ENCODE peak calls at places on chromosome 17, in eight cellular contexts. H, U, F, K, G, R, Z and J are unnamed samples.
A peak's percentile ranks its signal among the peaks of the same experiment; 100 is the strongest.

GRCh38 chr17:50186661-50187402 is 14.6 kb downstream of the COL1A1 start:
- DNase-seq in H (no peak), R (no peak), G (no peak), F (no peak), K (no peak), Z (no peak), U (no peak), J (no peak)

GRCh38 chr17:73533127-73533526 is 111.1 kb downstream of the SDK2 start:
- DNase-seq in U (no peak), G (no peak), K (peak; percentile 86), F (peak; percentile 57), R (no peak), H (no peak), Z (no peak), J (no peak)

GRCh38 chr17:74646231-74646630 is 22.7 kb upstream of the CD300E start:
- DNase-seq in R (no peak), Z (no peak), F (no peak), G (peak; percentile 19), U (no peak), K (no peak), H (no peak), J (no peak)

GRCh38 chr17:79075433-79075805 is 795 bp downstream of the ENGASE start:
- DNase-seq in U (no peak), H (no peak), F (no peak), G (no peak), K (no peak), Z (no peak), R (no peak), J (peak; percentile 24)

GRCh38 chr17:2271985-2272702 is 31.4 kb downstream of the SMG6 start:
- DNase-seq in G (no peak), R (no peak), H (no peak), F (no peak), Z (no peak), U (no peak), K (no peak), J (no peak)

GRCh38 chr17:30717290-30718098 is 107.0 kb downstream of the CRLF3 start:
- DNase-seq in K (no peak), U (no peak), Z (no peak), G (no peak), R (peak; percentile 9), H (no peak), F (no peak), J (no peak)

GRCh38 chr17:77491921-77492445 is 351.2 kb downstream of the SEC14L1 start:
- DNase-seq in H (peak; percentile 30), K (no peak), U (no peak), F (peak; percentile 44), R (peak; percentile 43), Z (no peak), G (no peak), J (no peak)

GRCh38 chr17:75093543-75094158 is 5.9 kb downstream of the SLC16A5 start:
- DNase-seq in F (no peak), K (no peak), R (peak; percentile 59), H (no peak), G (no peak), U (peak; percentile 70), Z (no peak), J (no peak)

GRCh38 chr17:58310511-58311428 is 17.8 kb downstream of the TSPOAP1 start:
- DNase-seq in U (peak; percentile 11), R (no peak), G (no peak), H (no peak), Z (peak; percentile 9), K (no peak), F (no peak), J (no peak)

GRCh38 chr17:47789611-47790520 is 31.7 kb downstream of the OSBPL7 start:
- DNase-seq in G (peak; percentile 50), H (peak; percentile 44), F (peak; percentile 72), R (peak; percentile 58), K (peak; percentile 56), U (no peak), Z (no peak), J (peak; percentile 49)

GRCh38 chr17:17551361-17551760 is 40.1 kb downstream of the PEMT start:
- DNase-seq in G (no peak), U (no peak), Z (no peak), F (peak; percentile 54), R (no peak), K (peak; percentile 72), H (no peak), J (no peak)

GRCh38 chr17:7684856-7685532 is 2.3 kb downstream of the TP53 start:
- DNase-seq in Z (no peak), R (no peak), F (no peak), H (no peak), K (no peak), G (no peak), U (no peak), J (peak; percentile 32)

GRCh38 chr17:28574536-28574935 is 2.2 kb downstream of the ALDOC start:
- DNase-seq in R (no peak), U (no peak), G (no peak), F (no peak), H (no peak), K (peak; percentile 20), Z (no peak), J (no peak)

GRCh38 chr17:5608696-5609095 is 24.4 kb upstream of the NLRP1 start:
- DNase-seq in H (no peak), U (no peak), G (no peak), R (no peak), F (no peak), Z (no peak), K (no peak), J (no peak)

GRCh38 chr17:76920364-76921139 is 52.3 kb downstream of the MGAT5B start:
- DNase-seq in K (no peak), F (no peak), R (no peak), Z (no peak), H (no peak), G (no peak), U (no peak), J (no peak)

DNA sequence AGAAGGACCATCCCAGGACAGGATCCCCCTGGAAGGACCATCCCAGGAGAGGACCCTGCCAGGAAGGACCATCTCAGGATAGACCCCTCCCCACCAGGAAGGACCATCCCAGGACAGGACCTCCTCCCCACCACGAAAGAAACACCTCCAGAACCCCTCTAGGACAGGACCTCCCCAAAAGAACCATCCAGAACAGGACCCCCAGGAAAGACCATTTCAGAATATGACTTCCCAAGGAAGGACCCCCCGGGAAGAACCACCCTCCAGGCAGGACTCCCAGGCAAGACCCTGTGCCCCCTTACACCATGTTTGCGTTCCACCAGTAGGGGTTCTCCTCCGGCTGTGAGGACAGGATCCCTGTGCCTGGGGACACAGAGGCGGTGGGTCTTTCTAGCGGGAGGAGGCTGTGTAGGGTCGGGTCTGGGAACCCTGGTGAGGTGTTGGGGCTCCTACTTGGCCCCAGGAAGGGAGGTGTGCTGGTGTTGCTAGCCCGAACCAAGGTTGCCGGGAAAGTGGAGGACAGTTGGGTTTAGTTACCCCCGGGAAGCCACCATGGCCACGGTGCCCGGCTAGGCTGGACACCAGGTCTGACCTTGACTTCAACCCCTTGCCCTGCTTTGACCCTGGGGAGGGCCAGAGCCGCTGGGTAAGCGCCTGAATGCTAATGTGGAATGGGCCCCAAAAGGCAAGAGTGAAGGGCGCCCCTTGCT is 2.2 kb downstream of the NOTUM start:
- DNase-seq in G (no peak), Z (no peak), F (no peak), U (no peak), K (no peak), R (no peak), H (no peak), J (no peak)
- H3K4me3 ChIP-seq in G (no peak overlapping the region), Z (no peak overlapping the region), F (peak overlapping the region; percentile 66), U (no peak overlapping the region), K (no peak overlapping the region), R (peak overlapping the region; percentile 58), H (no peak overlapping the region), J (no peak overlapping the region)

GRCh38 chr17:44214230-44214494 is 5.3 kb downstream of the UBTF start:
- DNase-seq in R (no peak), H (no peak), U (no peak), G (no peak), K (no peak), F (no peak), Z (no peak), J (no peak)
- H3K27ac ChIP-seq in R (no peak overlapping the region), H (no peak overlapping the region), U (no peak overlapping the region), G (no peak overlapping the region), K (no peak overlapping the region), F (peak overlapping the region; percentile 16), Z (no peak overlapping the region), J (peak overlapping the region; percentile 71)

DNA sequence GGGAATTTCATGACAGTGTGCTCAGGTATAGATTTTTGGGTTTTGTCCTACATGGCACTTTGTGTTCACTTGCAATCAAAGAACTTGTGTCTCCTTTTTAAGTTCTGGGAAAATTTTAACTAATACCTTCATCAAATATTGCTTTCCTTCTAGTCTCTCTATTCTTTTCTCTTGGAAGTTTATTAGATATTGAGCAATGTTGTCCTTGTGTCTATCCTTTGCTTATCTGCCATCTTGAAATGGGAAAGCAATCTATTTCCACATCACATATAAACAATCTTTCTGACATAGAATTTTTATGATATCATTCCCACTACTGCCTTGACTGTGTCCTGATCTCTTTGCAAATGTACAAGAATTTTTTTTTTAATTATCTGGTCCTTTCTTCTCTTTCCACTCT is 4.4 kb upstream of the ABCA9 start:
- DNase-seq in K (no peak), R (no peak), U (no peak), G (no peak), F (no peak), Z (no peak), H (no peak), J (no peak)
- H3K4me3 ChIP-seq in K (no peak overlapping the region), R (no peak overlapping the region), U (no peak overlapping the region), G (no peak overlapping the region), F (no peak overlapping the region), Z (no peak overlapping the region), H (no peak overlapping the region), J (no peak overlapping the region)

GRCh38 chr17:43020789-43021738 is 1.1 kb downstream of the VAT1 start:
- DNase-seq in H (no peak), G (peak; percentile 47), U (peak; percentile 72), Z (peak; percentile 86), R (peak; percentile 87), F (peak; percentile 82), K (peak; percentile 66), J (peak; percentile 40)

GRCh38 chr17:43019418-43019817 is 2.8 kb downstream of the VAT1 start:
- DNase-seq in F (no peak), U (no peak), R (no peak), Z (no peak), H (no peak), G (no peak), K (no peak), J (no peak)

GRCh38 chr17:43021739-43022512 is at the start of gene VAT1:
- DNase-seq in G (peak; percentile 76), Z (peak; percentile 74), H (peak; percentile 35), K (peak; percentile 86), U (peak; percentile 77), F (peak; percentile 88), R (peak; percentile 89), J (peak; percentile 56)

GRCh38 chr17:43018932-43019331 is 3.3 kb downstream of the VAT1 start:
- DNase-seq in R (no peak), G (no peak), Z (no peak), K (no peak), U (no peak), H (no peak), F (no peak), J (no peak)

GRCh38 chr17:43020030-43020621 is 2.1 kb downstream of the VAT1 start:
- DNase-seq in F (no peak), R (no peak), Z (no peak), K (no peak), G (no peak), H (no peak), U (no peak), J (no peak)
- H3K27ac ChIP-seq in F (peak overlapping the region; percentile 79), R (peak overlapping the region; percentile 89), Z (peak overlapping the region; percentile 93), K (peak overlapping the region; percentile 91), G (no peak overlapping the region), H (peak overlapping the region; percentile 43), U (no peak overlapping the region), J (no peak overlapping the region)

GRCh38 chr17:44386182-44386525 is 3.3 kb downstream of the ITGA2B start:
- DNase-seq in G (no peak), R (no peak), Z (no peak), K (no peak), F (no peak), H (no peak), U (no peak), J (no peak)
- H3K4me3 ChIP-seq in G (no peak overlapping the region), R (peak overlapping the region; percentile 61), Z (no peak overlapping the region), K (no peak overlapping the region), F (peak overlapping the region; percentile 70), H (peak overlapping the region; percentile 61), U (no peak overlapping the region), J (no peak overlapping the region)